ENCODE peak calls at places on chromosomes 4 and X, in ten cellular contexts. N is Caco-2; M is upper lobe of right lung; E is OCI-LY7; W is body of pancreas; T is Peyer's patch; J is lung; S is ascending aorta; O is heart right ventricle; F is CD8-positive, alpha-beta memory T cell. V is an unnamed sample.
A peak's percentile ranks its signal among the peaks of the same experiment; 100 is the strongest.

GRCh38 chr4:154707877-154708276 is 35.9 kb upstream of the LRAT start:
- DNase-seq in N (no peak), M (no peak), E (no peak), W (no peak), T (no peak), J (no peak), S (no peak), O (no peak), F (no peak), V (no peak)

GRCh38 chrX:49111846-49112245 is 11.7 kb downstream of the GPKOW start:
- DNase-seq in N (no peak), M (no peak), E (no peak), W (no peak), T (no peak), J (no peak), S (no peak), O (no peak), F (no peak), V (no peak)

GRCh38 chrX:38768079-38768478 is 33.2 kb upstream of the MID1IP1 start:
- DNase-seq in N (no peak), M (no peak), E (peak; percentile 33), W (peak; percentile 10), T (no peak), J (no peak), S (no peak), O (no peak), F (no peak), V (no peak)

GRCh38 chr4:185865901-185866328 is 53.9 kb upstream of the SORBS2 start:
- DNase-seq in N (no peak), M (no peak), E (no peak), W (peak; percentile 57), T (no peak), J (no peak), S (no peak), O (no peak), F (no peak), V (no peak)

GRCh38 chrX:12379666-12380065 is 241.4 kb downstream of the FRMPD4 start:
- DNase-seq in N (no peak), M (no peak), E (no peak), W (no peak), T (no peak), J (no peak), S (no peak), O (no peak), F (no peak), V (no peak)

GRCh38 chrX:15474058-15474457 is 19.1 kb downstream of the PIR start:
- DNase-seq in N (no peak), M (no peak), E (no peak), W (no peak), T (no peak), J (no peak), S (no peak), O (no peak), F (no peak), V (no peak)

GRCh38 chrX:47840106-47840505 is 3.4 kb downstream of the ZNF81 start:
- DNase-seq in N (no peak), M (no peak), E (no peak), W (no peak), T (no peak), J (no peak), S (no peak), O (no peak), F (no peak), V (no peak)

GRCh38 chr4:42282081-42282901 is 115.0 kb upstream of the SHISA3 start:
- DNase-seq in N (no peak), M (no peak), E (peak; percentile 82), W (peak; percentile 35), T (no peak), J (no peak), S (no peak), O (peak; percentile 63), F (no peak), V (peak; percentile 54)

GRCh38 chrX:53291596-53291995 is 10.2 kb upstream of the IQSEC2 start:
- DNase-seq in N (no peak), M (no peak), E (no peak), W (no peak), T (no peak), J (no peak), S (peak; percentile 38), O (no peak), F (no peak), V (no peak)

GRCh38 chr4:186957952-186958555 is 234.4 kb upstream of the FAT1 start:
- DNase-seq in N (no peak), M (no peak), E (no peak), W (no peak), T (no peak), J (no peak), S (no peak), O (no peak), F (no peak), V (no peak)

GRCh38 chrX:23003121-23003520 is 3.4 kb downstream of the DDX53 start:
- DNase-seq in N (no peak), M (no peak), E (no peak), W (no peak), T (no peak), J (no peak), S (no peak), O (no peak), F (no peak), V (no peak)

GRCh38 chrX:72495041-72495440 is 77.6 kb downstream of the HDAC8 start:
- DNase-seq in N (no peak), M (no peak), E (no peak), W (no peak), T (no peak), J (no peak), S (no peak), O (peak; percentile 11), F (no peak), V (no peak)

DNA sequence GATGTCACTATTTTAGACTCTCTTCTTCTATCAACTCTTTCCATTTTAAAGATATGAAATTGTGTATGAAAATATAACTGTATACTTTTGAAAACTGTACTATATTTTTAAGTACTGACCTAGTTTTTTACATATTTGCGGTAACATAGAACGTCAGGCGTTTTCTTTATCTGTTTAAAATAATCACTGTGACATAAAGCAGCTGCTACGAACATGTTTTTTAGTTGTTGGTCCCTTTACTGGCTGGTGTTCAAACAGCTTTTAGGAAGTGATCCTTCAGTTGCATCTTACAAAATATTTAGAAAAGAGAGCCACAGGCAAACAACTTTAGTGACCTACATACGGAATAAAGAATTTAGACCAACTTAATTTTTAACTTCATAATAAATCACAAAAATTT is 73.1 kb downstream of the METTL14 start:
- DNase-seq in N (no peak), M (no peak), E (peak; percentile 32), W (no peak), T (no peak), J (no peak), S (no peak), O (no peak), F (no peak), V (no peak)
- H3K4me1 ChIP-seq in N (peaks cover 3% of the 10 kb centered on the region), M (peaks cover 15% of the 10 kb centered on the region), E (peaks cover 90% of the 10 kb centered on the region), W (peaks cover 47% of the 10 kb centered on the region), T (no peaks in the 10 kb centered on the region), J (no peaks in the 10 kb centered on the region), S (peaks cover 12% of the 10 kb centered on the region), O (peaks cover 96% of the 10 kb centered on the region), F (no peaks in the 10 kb centered on the region), V (peaks cover 89% of the 10 kb centered on the region)

GRCh38 chr4:110653602-110654253 is 30.9 kb upstream of the PITX2 start:
- DNase-seq in N (no peak), M (no peak), E (no peak), W (no peak), T (no peak), J (no peak), S (no peak), O (no peak), F (no peak), V (no peak)
- H3K4me3 ChIP-seq in N (no peak overlapping the region), M (no peak overlapping the region), E (no peak overlapping the region), W (no peak overlapping the region), T (no peak overlapping the region), J (no peak overlapping the region), S (no peak overlapping the region), O (no peak overlapping the region), F (no peak overlapping the region), V (no peak overlapping the region)

GRCh38 chr4:121686265-121686664 is 10.5 kb downstream of the ANXA5 start:
- DNase-seq in N (no peak), M (no peak), E (no peak), W (no peak), T (no peak), J (no peak), S (no peak), O (no peak), F (no peak), V (no peak)

GRCh38 chr4:121685257-121685656 is 11.5 kb downstream of the ANXA5 start:
- DNase-seq in N (no peak), M (no peak), E (no peak), W (no peak), T (no peak), J (no peak), S (no peak), O (no peak), F (no peak), V (no peak)

GRCh38 chr4:121690001-121690400 is 6.8 kb downstream of the ANXA5 start:
- DNase-seq in N (no peak), M (no peak), E (no peak), W (no peak), T (no peak), J (no peak), S (no peak), O (no peak), F (no peak), V (no peak)

GRCh38 chr4:121688261-121688660 is 8.5 kb downstream of the ANXA5 start:
- DNase-seq in N (no peak), M (no peak), E (no peak), W (no peak), T (no peak), J (no peak), S (no peak), O (no peak), F (no peak), V (no peak)

DNA sequence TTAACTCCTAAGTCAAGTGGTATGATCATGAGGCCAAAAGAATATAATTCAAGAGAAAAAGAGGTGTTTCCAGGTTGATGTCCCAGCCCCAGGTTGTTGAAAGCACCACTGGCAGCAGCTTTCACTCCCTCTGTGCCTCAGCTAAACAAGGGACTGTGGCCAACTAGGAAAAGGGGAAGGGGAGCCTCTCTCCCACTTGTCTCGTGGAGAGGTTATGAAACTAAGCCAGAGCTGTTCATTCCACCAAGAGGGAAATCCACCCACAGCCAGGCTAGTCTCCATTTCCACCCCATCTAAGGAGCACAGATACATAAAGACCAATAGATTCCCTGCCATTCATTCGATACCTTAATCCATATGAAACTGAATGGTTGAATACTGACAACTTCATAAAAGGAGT is 8.1 kb downstream of the ANXA5 start:
- DNase-seq in N (no peak), M (no peak), E (no peak), W (no peak), T (no peak), J (no peak), S (no peak), O (no peak), F (no peak), V (no peak)
- H3K4me1 ChIP-seq in N (peaks cover 48% of the 10 kb centered on the region), M (peaks cover 57% of the 10 kb centered on the region), E (no peaks in the 10 kb centered on the region), W (peaks cover 64% of the 10 kb centered on the region), T (no peaks in the 10 kb centered on the region), J (peaks cover 12% of the 10 kb centered on the region), S (peaks cover 6% of the 10 kb centered on the region), O (peaks cover 70% of the 10 kb centered on the region), F (no peaks in the 10 kb centered on the region), V (peaks cover 37% of the 10 kb centered on the region)

DNA sequence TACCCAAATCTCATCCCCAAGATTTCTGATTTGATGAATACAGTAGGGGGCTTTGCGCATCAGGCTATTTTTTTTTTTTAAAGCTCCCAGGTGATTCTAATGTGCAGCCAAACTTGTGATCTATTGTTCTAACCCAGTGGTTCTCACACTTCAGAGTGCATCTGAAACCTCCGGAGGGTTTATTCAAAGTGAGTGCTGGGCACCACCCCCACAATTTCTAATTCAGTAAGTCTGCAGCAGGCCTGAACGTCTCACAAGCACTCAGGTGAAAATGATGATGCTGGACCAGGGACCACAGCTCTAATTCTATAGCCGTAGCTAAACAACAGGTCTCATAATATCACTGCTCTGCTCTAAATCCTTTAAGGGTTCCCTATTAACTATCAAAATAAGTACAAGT is 211.4 kb downstream of the FMR1NB start:
- DNase-seq in N (no peak), M (no peak), E (peak; percentile 74), W (no peak), T (no peak), J (no peak), S (no peak), O (no peak), F (no peak), V (no peak)
- H3K4me3 ChIP-seq in N (no peak overlapping the region), M (no peak overlapping the region), E (peak overlapping the region; percentile 37), W (no peak overlapping the region), T (no peak overlapping the region), J (no peak overlapping the region), S (no peak overlapping the region), O (no peak overlapping the region), F (no peak overlapping the region), V (no peak overlapping the region)

V was measured in gastrocnemius medialis.